ENCODE peak calls at places on chromosomes 6 and 20, in nine cellular contexts. H is T-cell; W is WERI-Rb-1; P is NCI-H1105 treated with DMSO at 0.1 percent for 48 hours; A is fibroblast of the aortic adventitia; X is PC-3; K is GM12865; E is activated CD4-positive, alpha-beta T cell treated with anti-CD3 and anti-CD28 coated beads for 48 hours; U is NCI-H524 treated with DMSO at 0.1 percent for 48 hours. V is an unnamed sample.

GRCh38 chr20:63819224-63819917 is 11.7 kb downstream of the ZBTB46 start:
- DNase-seq in A (peak), W (no peak), K (no peak), X (peak), U (no peak), E (no peak), H (no peak), P (no peak), V (no peak)

GRCh38 chr6:155418017-155418749 is 37.5 kb downstream of the NOX3 start:
- DNase-seq in A (peak), H (peak), X (no peak), U (no peak), W (no peak), E (peak), P (peak), K (peak), V (no peak)

GRCh38 chr6:161346717-161347504 is 73.0 kb upstream of the AGPAT4 start:
- DNase-seq in K (no peak), P (no peak), A (no peak), U (no peak), W (no peak), X (no peak), E (no peak), H (no peak), V (no peak)

GRCh38 chr6:37514377-37514776 is 14.7 kb upstream of the CCDC167 start:
- DNase-seq in E (peak), W (no peak), P (no peak), U (no peak), A (peak), X (peak), H (no peak), K (no peak), V (no peak)

GRCh38 chr6:133244502-133244901 is 3.3 kb downstream of the EYA4 start:
- DNase-seq in W (no peak), U (no peak), H (no peak), X (no peak), A (no peak), K (no peak), E (no peak), P (no peak), V (no peak)

GRCh38 chr6:40999498-41000070 is 39.4 kb downstream of the UNC5CL start:
- DNase-seq in A (peak), H (no peak), P (no peak), E (peak), W (peak), K (peak), U (no peak), X (peak), V (peak)

GRCh38 chr20:17654649-17655285 is 27.3 kb downstream of the RRBP1 start:
- DNase-seq in H (no peak), P (no peak), A (peak), K (no peak), W (peak), E (no peak), X (peak), U (no peak), V (no peak)

GRCh38 chr20:24698189-24698588 is 228.8 kb downstream of the SYNDIG1 start:
- DNase-seq in W (no peak), A (no peak), H (no peak), U (no peak), E (no peak), K (peak), X (no peak), P (no peak), V (no peak)

GRCh38 chr6:89035252-89036106 is 45.1 kb upstream of the PNRC1 start:
- DNase-seq in A (peak), W (no peak), E (no peak), K (no peak), H (no peak), X (peak), P (peak), U (no peak), V (no peak)

GRCh38 chr6:25004357-25004756 is 68.6 kb upstream of the RIPOR2 start:
- DNase-seq in P (no peak), U (no peak), E (no peak), A (no peak), W (no peak), X (no peak), K (no peak), H (no peak), V (no peak)

GRCh38 chr6:44428682-44429081 is 41.2 kb downstream of the CDC5L start:
- DNase-seq in U (no peak), X (no peak), E (no peak), P (no peak), H (no peak), K (no peak), W (no peak), A (peak), V (no peak)

GRCh38 chr6:138250513-138251247 is 32.4 kb upstream of the PBOV1 start:
- DNase-seq in W (no peak), X (no peak), P (no peak), K (no peak), U (no peak), E (no peak), A (peak), H (no peak), V (no peak)